ENCODE peak calls at places on chromosomes 13 and 19, in four cellular contexts. H, I, K and U are unnamed samples.

GRCh38 chr19:32652893-32653625 is 21.9 kb downstream of the ANKRD27 start:
- DNase-seq in H (peak; percentile 72), I (no peak), K (no peak), U (no peak)

GRCh38 chr13:110341445-110342247 is 34.6 kb downstream of the COL4A2 start:
- DNase-seq in H (no peak), I (no peak), K (no peak), U (no peak)

GRCh38 chr13:113454936-113455335 is 1.6 kb upstream of the ADPRHL1 start:
- DNase-seq in H (no peak), I (no peak), K (no peak), U (no peak)

GRCh38 chr19:48806818-48807589 is 3.8 kb downstream of the BCAT2 start:
- DNase-seq in H (no peak), I (no peak), K (no peak), U (no peak)

GRCh38 chr13:113390874-113391497 is 27.1 kb upstream of the GRTP1 start:
- DNase-seq in H (peak; percentile 1), I (no peak), K (no peak), U (no peak)

GRCh38 chr13:43425234-43425633 is 361.5 kb downstream of the ENOX1 start:
- DNase-seq in H (no peak), I (no peak), K (no peak), U (peak; percentile 41)

GRCh38 chr13:101144808-101145419 is 271.4 kb downstream of the NALCN start:
- DNase-seq in H (no peak), I (no peak), K (no peak), U (no peak)

GRCh38 chr19:51136891-51137551 is 5.1 kb upstream of the SIGLEC7 start:
- DNase-seq in H (no peak), I (no peak), K (peak; percentile 83), U (no peak)

GRCh38 chr13:61777281-61777680 is 361.6 kb upstream of the PCDH20 start:
- DNase-seq in H (no peak), I (no peak), K (no peak), U (no peak)

GRCh38 chr19:14248578-14249011 is 42.6 kb upstream of the ADGRL1 start:
- DNase-seq in H (peak; percentile 78), I (no peak), K (peak; percentile 82), U (no peak)

GRCh38 chr19:4955274-4955673 is 13.6 kb upstream of the KDM4B start:
- DNase-seq in H (no peak), I (no peak), K (no peak), U (no peak)

GRCh38 chr13:98225036-98225940 is 48.2 kb upstream of the RNF113B start:
- DNase-seq in H (no peak), I (no peak), K (no peak), U (no peak)

GRCh38 chr19:51566489-51567100 is 4.5 kb upstream of the ZNF175 start:
- DNase-seq in H (no peak), I (no peak), K (no peak), U (no peak)

GRCh38 chr13:41802684-41803554 is 158.0 kb downstream of the VWA8 start:
- DNase-seq in H (no peak), I (no peak), K (no peak), U (no peak)

GRCh38 chr19:1785310-1785709 is 26.8 kb downstream of the ATP8B3 start:
- DNase-seq in H (no peak), I (no peak), K (no peak), U (no peak)

GRCh38 chr13:112751617-112752016 is 61.8 kb downstream of the ATP11A start:
- DNase-seq in H (no peak), I (no peak), K (peak; percentile 12), U (no peak)

GRCh38 chr19:14433454-14434156 is 499 bp downstream of the PKN1 start:
- DNase-seq in H (peak; percentile 57), I (no peak), K (peak; percentile 86), U (no peak)

GRCh38 chr13:83498486-83499190 is 383.6 kb downstream of the SLITRK1 start:
- DNase-seq in H (no peak), I (peak; percentile 9), K (no peak), U (no peak)

GRCh38 chr19:28494466-28494865 is 718.5 kb downstream of the UQCRFS1 start:
- DNase-seq in H (no peak), I (no peak), K (peak; percentile 20), U (no peak)

GRCh38 chr19:35341006-35341405 is 6.7 kb upstream of the FFAR1 start:
- DNase-seq in H (no peak), I (no peak), K (peak; percentile 68), U (no peak)

GRCh38 chr19:50795665-50796073 is 5.5 kb downstream of the ACP4 start:
- DNase-seq in H (no peak), I (no peak), K (no peak), U (no peak)

GRCh38 chr19:14432817-14433453 is at the start of gene PKN1:
- DNase-seq in H (peak; percentile 79), I (peak; percentile 35), K (peak; percentile 89), U (no peak)

GRCh38 chr13:73158851-73159250 is 100.0 kb downstream of the KLF5 start:
- DNase-seq in H (no peak), I (no peak), K (no peak), U (no peak)

GRCh38 chr13:30456290-30456689 is 9.4 kb downstream of the HMGB1 start:
- DNase-seq in H (no peak), I (no peak), K (no peak), U (no peak)

GRCh38 chr13:21676611-21677021 is 5.7 kb downstream of the FGF9 start:
- DNase-seq in H (no peak), I (no peak), K (no peak), U (no peak)

GRCh38 chr13:19601749-19602725 is 31.4 kb upstream of the MPHOSPH8 start:
- DNase-seq in H (peak; percentile 41), I (peak; percentile 38), K (peak; percentile 82), U (no peak)

GRCh38 chr13:25744176-25744575 is 307.6 kb downstream of the SHISA2 start:
- DNase-seq in H (no peak), I (no peak), K (no peak), U (no peak)

GRCh38 chr19:15173746-15174404 is 26.9 kb downstream of the NOTCH3 start:
- DNase-seq in H (no peak), I (no peak), K (no peak), U (no peak)

GRCh38 chr19:10288662-10289166 is 1.0 kb upstream of the ICAM5 start:
- DNase-seq in H (no peak), I (peak; percentile 85), K (no peak), U (no peak)

GRCh38 chr19:10284641-10285278 is 2.0 kb upstream of the ICAM4 start:
- DNase-seq in H (no peak), I (no peak), K (no peak), U (no peak)

GRCh38 chr19:10285393-10285792 is 1.4 kb upstream of the ICAM4 start:
- DNase-seq in H (no peak), I (no peak), K (no peak), U (no peak)

GRCh38 chr19:10289167-10289835 is 451 bp upstream of the ICAM5 start:
- DNase-seq in H (peak; percentile 54), I (no peak), K (peak; percentile 87), U (no peak)

DNA sequence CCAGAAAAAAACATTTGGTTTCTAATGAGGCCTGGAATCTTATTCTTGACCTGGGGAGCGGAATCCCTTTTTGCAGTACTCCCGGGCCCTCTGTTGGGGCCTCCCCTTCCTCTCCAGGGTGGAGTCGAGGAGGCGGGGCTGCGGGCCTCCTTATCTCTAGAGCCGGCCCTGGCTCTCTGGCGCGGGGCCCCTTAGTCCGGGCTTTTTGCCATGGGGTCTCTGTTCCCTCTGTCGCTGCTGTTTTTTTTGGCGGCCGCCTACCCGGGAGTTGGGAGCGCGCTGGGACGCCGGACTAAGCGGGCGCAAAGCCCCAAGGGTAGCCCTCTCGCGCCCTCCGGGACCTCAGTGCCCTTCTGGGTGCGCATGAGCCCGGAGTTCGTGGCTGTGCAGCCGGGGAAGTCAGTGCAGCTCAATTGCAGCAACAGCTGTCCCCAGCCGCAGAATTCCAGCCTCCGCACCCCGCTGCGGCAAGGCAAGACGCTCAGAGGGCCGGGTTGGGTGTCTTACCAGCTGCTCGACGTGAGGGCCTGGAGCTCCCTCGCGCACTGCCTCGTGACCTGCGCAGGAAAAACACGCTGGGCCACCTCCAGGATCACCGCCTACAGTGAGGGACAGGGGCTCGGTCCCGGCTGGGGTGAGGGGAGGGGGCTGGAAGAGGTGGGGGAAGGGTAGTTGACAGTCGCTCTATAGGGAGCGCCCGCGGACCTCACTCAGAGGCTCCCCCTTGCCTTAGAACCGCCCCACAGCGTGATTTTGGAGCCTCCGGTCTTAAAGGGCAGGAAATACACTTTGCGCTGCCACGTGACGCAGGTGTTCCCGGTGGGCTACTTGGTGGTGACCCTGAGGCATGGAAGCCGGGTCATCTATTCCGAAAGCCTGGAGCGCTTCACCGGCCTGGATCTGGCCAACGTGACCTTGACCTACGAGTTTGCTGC is at the start of gene ICAM4:
- DNase-seq in H (peak; percentile 61), I (no peak), K (peak; percentile 88), U (no peak)
- H3K4me3 ChIP-seq in H (no peak within 1 kb of the TSS), I (no peak within 1 kb of the TSS), K (no peak within 1 kb of the TSS), U (peak within 1 kb of the TSS; percentile 42)

GRCh38 chr19:39047076-39047475 is 14.7 kb upstream of the FBXO27 start:
- DNase-seq in H (no peak), I (no peak), K (no peak), U (no peak)
- H3K9me3 ChIP-seq in H (no peaks in the 10 kb centered on the region), I (no peaks in the 10 kb centered on the region), K (no peaks in the 10 kb centered on the region), U (peaks cover 3% of the 10 kb centered on the region)

GRCh38 chr19:42284066-42284501 is 15.0 kb downstream of the CIC start:
- DNase-seq in H (peak; percentile 90), I (peak; percentile 87), K (peak; percentile 97), U (no peak)

GRCh38 chr19:42286349-42287016 is 15.4 kb upstream of the PRR19 start:
- DNase-seq in H (peak; percentile 79), I (no peak), K (peak; percentile 84), U (no peak)

GRCh38 chr19:42285988-42286348 is 16.0 kb upstream of the PRR19 start:
- DNase-seq in H (no peak), I (no peak), K (peak; percentile 78), U (no peak)

GRCh38 chr19:42284641-42285341 is 15.7 kb downstream of the CIC start:
- DNase-seq in H (peak; percentile 75), I (no peak), K (peak; percentile 92), U (no peak)

GRCh38 chr19:42285546-42285945 is 16.4 kb upstream of the PRR19 start:
- DNase-seq in H (peak; percentile 53), I (peak; percentile 48), K (peak; percentile 85), U (no peak)
- H3K4me3 ChIP-seq in H (peak overlapping the region; percentile 64), I (peak overlapping the region; percentile 76), K (no peak overlapping the region), U (no peak overlapping the region)

DNA sequence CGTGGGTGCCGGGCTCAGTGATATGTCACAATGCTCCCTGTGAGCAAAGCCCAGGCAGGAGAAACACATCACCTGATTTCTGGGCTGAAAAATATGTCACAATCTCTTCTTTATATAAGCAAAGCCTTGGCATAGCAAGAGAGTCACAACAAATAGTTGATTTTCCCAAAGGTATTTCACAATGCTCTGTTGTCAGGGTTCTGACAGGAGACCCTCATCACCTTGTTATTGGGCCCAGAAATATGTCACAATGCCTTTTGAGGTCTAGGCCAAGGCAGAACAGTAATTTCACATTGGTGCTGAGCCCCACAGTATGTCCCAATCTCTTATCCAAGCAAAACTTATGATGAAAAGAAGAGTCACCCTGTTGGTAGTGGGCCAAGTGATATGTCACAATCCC is 125.7 kb downstream of the ZNF675 start:
- DNase-seq in H (no peak), I (no peak), K (no peak), U (no peak)
- H3K9me3 ChIP-seq in H (no peaks in the 10 kb centered on the region), I (peaks cover 32% of the 10 kb centered on the region), K (peaks cover 3% of the 10 kb centered on the region), U (no peaks in the 10 kb centered on the region)